ENCODE peak calls at places on chromosomes 16 and 17, in ten cellular contexts. One of them, this sample, is unnamed. For H3K27me3, the result is how much of the 10 kb centered on the place peaks cover.

GRCh38 chr17:68290268-68290954 is 516 bp downstream of the SLC16A6 start:
- DNase-seq in heart right ventricle: peak
- DNase-seq in tibial artery: no peak
- DNase-seq in cardiac muscle cell: peak
- DNase-seq in lung: peak
- DNase-seq in osteoblast: peak
- DNase-seq in mammary epithelial cell: no peak
- DNase-seq in fibroblast of lung: no peak
- DNase-seq in hepatocyte: peak
- DNase-seq in GM23338: peak
- DNase-seq in this sample: no peak

GRCh38 chr16:26993988-26994387 is 72.7 kb upstream of the C16orf82 start:
- DNase-seq in osteoblast: no peak
- DNase-seq in cardiac muscle cell: no peak
- DNase-seq in mammary epithelial cell: no peak
- DNase-seq in lung: no peak
- DNase-seq in GM23338: no peak
- DNase-seq in heart right ventricle: no peak
- DNase-seq in fibroblast of lung: peak
- DNase-seq in hepatocyte: no peak
- DNase-seq in tibial artery: no peak
- DNase-seq in this sample: no peak

GRCh38 chr16:80591071-80591935 is 50.5 kb downstream of the DYNLRB2 start:
- DNase-seq in fibroblast of lung: no peak
- DNase-seq in cardiac muscle cell: no peak
- DNase-seq in lung: no peak
- DNase-seq in hepatocyte: no peak
- DNase-seq in heart right ventricle: no peak
- DNase-seq in osteoblast: no peak
- DNase-seq in GM23338: no peak
- DNase-seq in tibial artery: no peak
- DNase-seq in mammary epithelial cell: no peak
- DNase-seq in this sample: no peak

GRCh38 chr16:57514371-57514770 is 22.0 kb downstream of the CCDC102A start:
- DNase-seq in lung: no peak
- DNase-seq in hepatocyte: no peak
- DNase-seq in tibial artery: no peak
- DNase-seq in GM23338: no peak
- DNase-seq in osteoblast: no peak
- DNase-seq in heart right ventricle: no peak
- DNase-seq in cardiac muscle cell: no peak
- DNase-seq in mammary epithelial cell: no peak
- DNase-seq in fibroblast of lung: no peak
- DNase-seq in this sample: no peak

GRCh38 chr17:55587608-55588139 is 76.4 kb upstream of the SMIM36 start:
- DNase-seq in GM23338: no peak
- DNase-seq in lung: no peak
- DNase-seq in tibial artery: no peak
- DNase-seq in hepatocyte: peak
- DNase-seq in heart right ventricle: peak
- DNase-seq in cardiac muscle cell: no peak
- DNase-seq in fibroblast of lung: peak
- DNase-seq in mammary epithelial cell: no peak
- DNase-seq in osteoblast: no peak
- DNase-seq in this sample: no peak

GRCh38 chr16:72637306-72637705 is 410.6 kb downstream of the ZFHX3 start:
- DNase-seq in lung: no peak
- DNase-seq in hepatocyte: peak
- DNase-seq in tibial artery: no peak
- DNase-seq in osteoblast: peak
- DNase-seq in heart right ventricle: no peak
- DNase-seq in fibroblast of lung: peak
- DNase-seq in cardiac muscle cell: no peak
- DNase-seq in GM23338: no peak
- DNase-seq in mammary epithelial cell: peak
- DNase-seq in this sample: peak

GRCh38 chr16:68289202-68289601 is 21.5 kb downstream of the SLC7A6OS start:
- DNase-seq in hepatocyte: no peak
- DNase-seq in GM23338: no peak
- DNase-seq in heart right ventricle: no peak
- DNase-seq in tibial artery: no peak
- DNase-seq in lung: no peak
- DNase-seq in osteoblast: no peak
- DNase-seq in fibroblast of lung: no peak
- DNase-seq in mammary epithelial cell: no peak
- DNase-seq in cardiac muscle cell: no peak
- DNase-seq in this sample: no peak

GRCh38 chr17:2406271-2406902 is 5.5 kb upstream of the MNT start:
- DNase-seq in tibial artery: no peak
- DNase-seq in mammary epithelial cell: peak
- DNase-seq in heart right ventricle: no peak
- DNase-seq in GM23338: no peak
- DNase-seq in fibroblast of lung: no peak
- DNase-seq in cardiac muscle cell: no peak
- DNase-seq in hepatocyte: peak
- DNase-seq in osteoblast: no peak
- DNase-seq in lung: no peak
- DNase-seq in this sample: peak

GRCh38 chr17:29124135-29124930 is 55.9 kb downstream of the MYO18A start:
- DNase-seq in hepatocyte: peak
- DNase-seq in mammary epithelial cell: peak
- DNase-seq in tibial artery: no peak
- DNase-seq in cardiac muscle cell: peak
- DNase-seq in fibroblast of lung: peak
- DNase-seq in heart right ventricle: peak
- DNase-seq in lung: peak
- DNase-seq in osteoblast: peak
- DNase-seq in GM23338: peak
- DNase-seq in this sample: peak

GRCh38 chr17:56676807-56677206 is 83.3 kb downstream of the NOG start:
- DNase-seq in heart right ventricle: no peak
- DNase-seq in GM23338: no peak
- DNase-seq in lung: no peak
- DNase-seq in mammary epithelial cell: peak
- DNase-seq in cardiac muscle cell: no peak
- DNase-seq in hepatocyte: no peak
- DNase-seq in tibial artery: no peak
- DNase-seq in fibroblast of lung: no peak
- DNase-seq in osteoblast: no peak
- DNase-seq in this sample: no peak
- TF ChIP-seq CTCF in heart right ventricle: no peak
- TF ChIP-seq CTCF in GM23338: no peak
- TF ChIP-seq CTCF in lung: no peak
- TF ChIP-seq CTCF in mammary epithelial cell: peak
- TF ChIP-seq CTCF in cardiac muscle cell: no peak
- TF ChIP-seq CTCF in hepatocyte: no peak
- TF ChIP-seq CTCF in tibial artery: no peak
- TF ChIP-seq CTCF in fibroblast of lung: no peak
- TF ChIP-seq CTCF in osteoblast: peak
- TF ChIP-seq CTCF in this sample: peak

DNA sequence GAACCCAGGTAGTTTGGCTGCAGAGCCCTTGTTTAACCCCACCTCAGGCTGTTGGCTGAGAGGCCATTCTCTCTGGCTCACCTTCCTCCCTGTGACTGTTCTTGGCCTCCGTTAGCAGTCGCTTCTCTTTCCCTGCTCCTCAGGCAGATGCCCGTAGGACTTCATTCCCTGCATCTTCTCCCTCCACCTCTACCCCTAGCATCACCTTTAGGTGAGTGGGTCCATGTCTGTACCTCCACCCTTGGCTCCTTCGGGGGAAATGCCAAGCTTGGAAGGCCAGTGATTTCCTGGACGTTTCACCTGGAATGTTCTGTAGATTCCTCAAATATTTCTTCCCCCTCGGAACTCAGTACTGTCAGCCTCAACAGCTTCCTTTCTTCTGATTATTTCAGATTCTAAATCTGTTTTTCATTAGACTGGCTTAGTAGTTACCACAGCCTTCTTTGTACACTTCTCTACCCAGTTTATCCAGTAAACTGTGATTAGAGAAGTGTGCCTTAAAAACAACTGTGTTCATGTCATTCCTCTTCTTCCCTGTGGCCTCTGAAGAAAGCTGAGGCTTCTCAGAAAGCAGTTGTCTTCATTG is 227.9 kb downstream of the MSI2 start:
- DNase-seq in fibroblast of lung: no peak
- DNase-seq in hepatocyte: no peak
- DNase-seq in cardiac muscle cell: no peak
- DNase-seq in heart right ventricle: no peak
- DNase-seq in tibial artery: no peak
- DNase-seq in mammary epithelial cell: no peak
- DNase-seq in lung: no peak
- DNase-seq in osteoblast: no peak
- DNase-seq in GM23338: no peak
- DNase-seq in this sample: no peak
- H3K27me3 ChIP-seq in fibroblast of lung: under half
- H3K27me3 ChIP-seq in hepatocyte: under half
- H3K27me3 ChIP-seq in cardiac muscle cell: under half
- H3K27me3 ChIP-seq in heart right ventricle: under half
- H3K27me3 ChIP-seq in tibial artery: under half
- H3K27me3 ChIP-seq in mammary epithelial cell: under half
- H3K27me3 ChIP-seq in lung: under half
- H3K27me3 ChIP-seq in osteoblast: under half
- H3K27me3 ChIP-seq in GM23338: under half
- H3K27me3 ChIP-seq in this sample: under half

DNA sequence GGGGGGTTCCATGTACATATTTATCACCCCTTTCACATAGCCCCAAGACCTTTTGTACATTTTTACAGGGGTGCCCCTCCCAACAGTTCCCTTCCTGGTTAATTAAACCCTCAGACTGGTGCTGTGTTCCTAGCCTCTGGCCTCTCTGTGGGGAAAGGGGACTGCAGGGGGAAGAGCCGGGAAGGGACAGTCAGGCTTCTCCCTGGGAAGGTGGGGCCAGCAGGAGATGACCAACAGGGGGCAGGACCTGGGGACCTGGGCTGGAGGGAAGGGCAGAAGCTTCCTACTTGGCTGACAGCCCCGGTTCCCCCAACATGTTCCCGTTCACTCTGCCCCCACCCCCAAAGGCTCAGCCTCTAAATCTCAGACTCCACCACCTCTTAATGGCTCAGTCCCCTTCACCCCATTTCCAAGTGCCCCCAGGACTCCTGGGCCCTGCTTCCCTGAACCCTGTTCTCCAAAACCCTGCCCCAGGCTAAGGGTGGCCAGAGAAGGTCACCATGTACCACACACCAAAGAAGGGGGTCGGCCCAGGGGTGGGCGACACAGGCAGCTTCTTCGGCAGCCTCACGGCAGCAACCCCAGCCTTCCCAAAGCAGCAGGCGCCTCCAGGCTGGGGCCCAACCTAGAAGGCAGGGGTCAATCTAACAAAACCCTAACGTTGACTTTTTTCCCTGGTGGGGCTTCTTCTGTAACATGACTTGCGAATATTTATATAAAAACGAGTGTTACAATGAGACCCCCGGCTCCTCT is 12.0 kb downstream of the FBRS start:
- DNase-seq in osteoblast: peak
- DNase-seq in GM23338: no peak
- DNase-seq in cardiac muscle cell: no peak
- DNase-seq in heart right ventricle: no peak
- DNase-seq in tibial artery: no peak
- DNase-seq in lung: no peak
- DNase-seq in hepatocyte: no peak
- DNase-seq in fibroblast of lung: no peak
- DNase-seq in mammary epithelial cell: no peak
- DNase-seq in this sample: no peak
- TF ChIP-seq CTCF in osteoblast: no peak
- TF ChIP-seq CTCF in GM23338: peak
- TF ChIP-seq CTCF in cardiac muscle cell: no peak
- TF ChIP-seq CTCF in heart right ventricle: no peak
- TF ChIP-seq CTCF in tibial artery: no peak
- TF ChIP-seq CTCF in lung: no peak
- TF ChIP-seq CTCF in hepatocyte: no peak
- TF ChIP-seq CTCF in fibroblast of lung: no peak
- TF ChIP-seq CTCF in mammary epithelial cell: no peak
- TF ChIP-seq CTCF in this sample: peak

GRCh38 chr16:2072926-2073325 is 25.1 kb downstream of the TSC2 start:
- DNase-seq in osteoblast: no peak
- DNase-seq in tibial artery: no peak
- DNase-seq in hepatocyte: no peak
- DNase-seq in heart right ventricle: no peak
- DNase-seq in GM23338: no peak
- DNase-seq in fibroblast of lung: no peak
- DNase-seq in cardiac muscle cell: no peak
- DNase-seq in mammary epithelial cell: no peak
- DNase-seq in lung: no peak
- DNase-seq in this sample: no peak
- H3K27me3 ChIP-seq in osteoblast: under half
- H3K27me3 ChIP-seq in tibial artery: under half
- H3K27me3 ChIP-seq in hepatocyte: under half
- H3K27me3 ChIP-seq in heart right ventricle: under half
- H3K27me3 ChIP-seq in GM23338: under half
- H3K27me3 ChIP-seq in fibroblast of lung: under half
- H3K27me3 ChIP-seq in cardiac muscle cell: under half
- H3K27me3 ChIP-seq in mammary epithelial cell: under half
- H3K27me3 ChIP-seq in lung: under half
- H3K27me3 ChIP-seq in this sample: under half

DNA sequence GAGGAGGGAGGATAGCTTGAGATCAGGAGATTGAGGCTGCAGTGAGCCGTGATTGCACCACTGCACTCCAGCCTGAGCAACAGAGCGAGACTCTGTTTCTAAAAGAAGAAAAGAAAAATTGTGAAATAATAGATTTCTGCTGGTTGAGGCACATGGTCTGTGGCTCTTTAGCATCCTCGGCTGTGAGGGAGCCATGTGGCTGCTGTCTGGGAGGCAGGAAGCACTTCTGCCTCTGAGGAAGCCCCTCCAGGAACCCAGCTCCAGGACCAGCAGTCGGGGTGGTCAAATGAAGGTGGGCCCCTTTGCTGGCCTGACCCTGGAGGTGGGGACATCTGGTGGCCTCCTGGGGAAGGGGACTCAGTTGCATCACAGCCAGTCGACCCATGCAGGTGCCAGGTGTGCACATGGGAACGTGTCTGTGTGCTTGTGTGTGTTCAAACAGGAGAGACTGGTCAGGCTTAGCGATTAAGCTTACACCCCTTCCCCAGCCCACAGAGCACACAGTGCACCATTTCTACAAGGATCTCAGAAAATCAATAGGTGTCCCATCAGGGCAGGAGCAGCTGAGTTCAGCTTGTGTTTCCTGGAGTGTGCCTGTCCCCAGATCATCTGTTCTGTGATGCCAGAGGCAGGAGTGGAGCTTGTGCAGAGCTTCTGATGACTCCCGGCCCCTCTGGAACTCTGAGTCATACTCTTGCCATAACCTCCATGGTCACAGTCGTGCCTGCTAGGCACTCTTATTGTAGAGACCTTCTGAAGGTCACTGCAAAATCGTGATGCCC is 24.3 kb upstream of the MGAT5B start:
- DNase-seq in cardiac muscle cell: no peak
- DNase-seq in lung: no peak
- DNase-seq in GM23338: no peak
- DNase-seq in tibial artery: no peak
- DNase-seq in hepatocyte: no peak
- DNase-seq in osteoblast: peak
- DNase-seq in fibroblast of lung: no peak
- DNase-seq in heart right ventricle: no peak
- DNase-seq in mammary epithelial cell: no peak
- DNase-seq in this sample: no peak
- TF ChIP-seq CTCF in cardiac muscle cell: no peak
- TF ChIP-seq CTCF in lung: no peak
- TF ChIP-seq CTCF in GM23338: no peak
- TF ChIP-seq CTCF in tibial artery: no peak
- TF ChIP-seq CTCF in hepatocyte: no peak
- TF ChIP-seq CTCF in osteoblast: no peak
- TF ChIP-seq CTCF in fibroblast of lung: no peak
- TF ChIP-seq CTCF in heart right ventricle: no peak
- TF ChIP-seq CTCF in mammary epithelial cell: no peak
- TF ChIP-seq CTCF in this sample: no peak

GRCh38 chr16:30380801-30381208 is 1.6 kb downstream of the SEPTIN1 start:
- DNase-seq in osteoblast: peak
- DNase-seq in mammary epithelial cell: no peak
- DNase-seq in heart right ventricle: no peak
- DNase-seq in hepatocyte: no peak
- DNase-seq in GM23338: no peak
- DNase-seq in lung: no peak
- DNase-seq in fibroblast of lung: no peak
- DNase-seq in tibial artery: no peak
- DNase-seq in cardiac muscle cell: no peak
- DNase-seq in this sample: no peak
- H3K27me3 ChIP-seq in osteoblast: under half
- H3K27me3 ChIP-seq in mammary epithelial cell: under half
- H3K27me3 ChIP-seq in heart right ventricle: under half
- H3K27me3 ChIP-seq in hepatocyte: under half
- H3K27me3 ChIP-seq in GM23338: under half
- H3K27me3 ChIP-seq in lung: under half
- H3K27me3 ChIP-seq in fibroblast of lung: under half
- H3K27me3 ChIP-seq in tibial artery: under half
- H3K27me3 ChIP-seq in cardiac muscle cell: under half
- H3K27me3 ChIP-seq in this sample: under half